ENCODE peak calls at places on chromosomes 4 and X, in ten cellular contexts. O, D, A, V, N, B, H, L, M and K are unnamed samples.

GRCh38 chr4:152983774-152984411 is 47.8 kb downstream of the FHDC1 start:
- DNase-seq in O (no peak), D (no peak), A (peak), V (peak), N (no peak), B (no peak), H (no peak), L (peak), M (peak), K (no peak)

GRCh38 chr4:8792491-8792890 is 79.1 kb downstream of the HMX1 start:
- DNase-seq in O (no peak), D (no peak), A (no peak), V (no peak), N (no peak), B (no peak), H (no peak), L (no peak), M (no peak), K (no peak)

GRCh38 chr4:130510661-130511060 is 1414.7 kb downstream of the C4orf33 start:
- DNase-seq in O (no peak), D (no peak), A (no peak), V (no peak), N (no peak), B (no peak), H (no peak), L (no peak), M (no peak), K (no peak)

GRCh38 chr4:184417802-184418511 is 56.4 kb downstream of the IRF2 start:
- DNase-seq in O (no peak), D (no peak), A (peak), V (peak), N (no peak), B (no peak), H (peak), L (peak), M (peak), K (no peak)

GRCh38 chr4:10082459-10083272 is 33.9 kb downstream of the WDR1 start:
- DNase-seq in O (no peak), D (no peak), A (no peak), V (no peak), N (no peak), B (no peak), H (no peak), L (no peak), M (no peak), K (no peak)

GRCh38 chr4:81648576-81649272 is 177.0 kb upstream of the RASGEF1B start:
- DNase-seq in O (peak), D (peak), A (no peak), V (no peak), N (no peak), B (no peak), H (no peak), L (peak), M (peak), K (no peak)

GRCh38 chr4:142435599-142436235 is 410.4 kb downstream of the INPP4B start:
- DNase-seq in O (no peak), D (no peak), A (no peak), V (no peak), N (no peak), B (peak), H (no peak), L (no peak), M (no peak), K (no peak)

GRCh38 chr4:38735870-38736269 is 46.9 kb downstream of the TLR10 start:
- DNase-seq in O (no peak), D (no peak), A (no peak), V (no peak), N (no peak), B (no peak), H (no peak), L (no peak), M (no peak), K (no peak)

GRCh38 chr4:126969360-126969759 is 663.4 kb upstream of the INTU start:
- DNase-seq in O (no peak), D (no peak), A (no peak), V (no peak), N (no peak), B (no peak), H (no peak), L (no peak), M (no peak), K (no peak)

GRCh38 chrX:13190051-13190450 is 129.8 kb downstream of the ATXN3L start:
- DNase-seq in O (no peak), D (no peak), A (no peak), V (no peak), N (no peak), B (no peak), H (no peak), L (no peak), M (no peak), K (no peak)

GRCh38 chr4:110196871-110197420 is 1.5 kb downstream of the ELOVL6 start:
- DNase-seq in O (peak), D (peak), A (peak), V (no peak), N (no peak), B (no peak), H (peak), L (no peak), M (no peak), K (peak)

GRCh38 chrX:2261838-2262678 is 238.7 kb downstream of the DHRSX start:
- DNase-seq in O (no peak), D (no peak), A (no peak), V (no peak), N (no peak), B (no peak), H (no peak), L (peak), M (no peak), K (no peak)